ENCODE peak calls at places on chromosomes 16 and 17, in ten cellular contexts. Z is AG09309, P is prostate gland, B is GM12864, M is fibroblast of the aortic adventitia, F is left lung, J is cardiac muscle cell, W is foreskin keratinocyte, G is kidney, S is sigmoid colon. D is an unnamed sample.

GRCh38 chr17:78539771-78540170 is 37.4 kb downstream of the DNAH17 start:
- DNase-seq in F (no peak), B (no peak), P (no peak), J (no peak), M (no peak), G (peak), S (peak), W (no peak), Z (no peak), D (no peak)

GRCh38 chr17:52762147-52762793 is 603.8 kb upstream of the CA10 start:
- DNase-seq in P (peak), S (no peak), J (no peak), G (no peak), B (no peak), M (no peak), F (no peak), Z (no peak), W (no peak), D (no peak)

GRCh38 chr16:30485818-30486436 is 13.4 kb downstream of the ITGAL start:
- DNase-seq in M (peak), B (no peak), S (no peak), P (no peak), Z (no peak), F (no peak), W (no peak), G (no peak), J (peak), D (no peak)

GRCh38 chr17:41717408-41718286 is 5.5 kb downstream of the GAST start:
- DNase-seq in P (peak), F (no peak), G (no peak), W (peak), B (no peak), M (peak), S (no peak), J (peak), Z (no peak), D (no peak)

GRCh38 chr17:78346605-78347250 is 13.1 kb downstream of the SOCS3 start:
- DNase-seq in P (no peak), Z (no peak), S (no peak), M (no peak), B (no peak), J (no peak), G (peak), F (no peak), W (peak), D (no peak)

GRCh38 chr16:65071371-65072311 is 50.2 kb downstream of the CDH11 start:
- DNase-seq in G (peak), M (peak), Z (no peak), B (no peak), W (no peak), P (no peak), S (peak), J (peak), F (peak), D (no peak)

GRCh38 chr16:81693467-81694303 is 85.4 kb upstream of the PLCG2 start:
- DNase-seq in W (no peak), F (peak), B (no peak), P (no peak), S (peak), M (peak), G (no peak), J (no peak), Z (peak), D (no peak)

GRCh38 chr16:87926246-87927194 is 9.8 kb downstream of the CA5A start:
- DNase-seq in F (peak), S (no peak), G (no peak), Z (no peak), P (no peak), M (no peak), B (peak), W (no peak), J (no peak), D (no peak)

GRCh38 chr17:39212841-39213480 is 12.8 kb downstream of the STAC2 start:
- DNase-seq in J (no peak), G (peak), B (no peak), F (peak), S (no peak), M (no peak), P (peak), Z (no peak), W (no peak), D (peak)

GRCh38 chr17:14143678-14144077 is 74.4 kb downstream of the COX10 start:
- DNase-seq in S (no peak), M (no peak), J (no peak), Z (no peak), B (no peak), F (no peak), G (no peak), P (no peak), W (peak), D (peak)

GRCh38 chr17:42819939-42820535 is 4.0 kb downstream of the BECN1 start:
- DNase-seq in M (peak), G (no peak), J (peak), W (no peak), P (no peak), S (no peak), Z (no peak), F (no peak), B (peak), D (peak)

GRCh38 chr17:39652635-39653315 is 12.4 kb upstream of the TCAP start:
- DNase-seq in J (no peak), Z (no peak), M (no peak), W (no peak), F (no peak), G (no peak), P (no peak), B (no peak), S (no peak), D (no peak)

GRCh38 chr17:65173951-65174683 is 36.9 kb downstream of the RGS9 start:
- DNase-seq in J (no peak), B (no peak), W (no peak), P (no peak), S (no peak), M (no peak), G (no peak), F (no peak), Z (no peak), D (no peak)

GRCh38 chr17:3894927-3895343 is 2.1 kb upstream of the CAMKK1 start:
- DNase-seq in J (peak), M (peak), F (no peak), B (no peak), S (no peak), Z (no peak), G (peak), W (no peak), P (peak), D (no peak)

GRCh38 chr17:28468781-28469180 is 4.7 kb upstream of the SLC13A2 start:
- DNase-seq in G (no peak), B (peak), J (no peak), P (no peak), Z (no peak), F (no peak), S (no peak), W (no peak), M (no peak), D (no peak)

GRCh38 chr16:1194665-1195392 is 30.2 kb downstream of the TPSG1 start:
- DNase-seq in F (no peak), J (no peak), P (no peak), W (no peak), S (no peak), Z (no peak), M (no peak), B (no peak), G (no peak), D (peak)

GRCh38 chr16:23994615-23995014 is 158.8 kb downstream of the PRKCB start:
- DNase-seq in J (no peak), Z (no peak), B (no peak), F (no peak), M (no peak), W (no peak), G (no peak), P (no peak), S (no peak), D (no peak)

GRCh38 chr17:78817123-78817522 is 23.5 kb downstream of the USP36 start:
- DNase-seq in P (no peak), Z (no peak), B (no peak), J (no peak), S (no peak), F (no peak), M (no peak), G (no peak), W (no peak), D (no peak)

GRCh38 chr16:1361685-1362360 is 10.1 kb downstream of the GNPTG start:
- DNase-seq in F (peak), G (peak), Z (no peak), W (no peak), B (no peak), S (no peak), M (no peak), J (no peak), P (no peak), D (no peak)

GRCh38 chr16:54512461-54512860 is 225.9 kb upstream of the IRX3 start:
- DNase-seq in W (no peak), G (no peak), P (no peak), F (no peak), J (no peak), Z (no peak), B (no peak), M (no peak), S (no peak), D (no peak)

GRCh38 chr16:17668411-17668810 is 197.7 kb upstream of the XYLT1 start:
- DNase-seq in B (no peak), M (no peak), F (no peak), Z (no peak), G (no peak), S (no peak), P (no peak), J (no peak), W (no peak), D (no peak)

GRCh38 chr17:83133302-83134121 is 54.1 kb downstream of the METRNL start:
- DNase-seq in Z (no peak), P (no peak), B (no peak), W (peak), J (no peak), S (peak), G (peak), F (peak), M (no peak), D (no peak)

GRCh38 chr16:81148277-81148676 is 52.1 kb upstream of the GCSH start:
- DNase-seq in S (no peak), G (no peak), P (no peak), J (no peak), Z (no peak), B (no peak), W (no peak), F (no peak), M (no peak), D (no peak)

GRCh38 chr17:45894022-45894784 is at the start of gene MAPT:
- DNase-seq in Z (peak), P (peak), W (peak), M (peak), S (peak), J (peak), F (peak), G (peak), B (peak), D (peak)

GRCh38 chr17:21041753-21042433 is 918 bp downstream of the USP22 start:
- DNase-seq in J (peak), F (peak), S (peak), M (peak), P (peak), W (no peak), G (peak), B (no peak), Z (no peak), D (peak)

GRCh38 chr16:86321491-86321890 is 188.8 kb upstream of the FOXF1 start:
- DNase-seq in F (no peak), J (no peak), S (peak), B (no peak), G (no peak), W (no peak), M (no peak), Z (no peak), P (no peak), D (no peak)

GRCh38 chr16:12558641-12559040 is 245.0 kb downstream of the CPPED1 start:
- DNase-seq in Z (no peak), G (no peak), P (no peak), M (no peak), B (no peak), S (no peak), W (no peak), J (no peak), F (no peak), D (no peak)

GRCh38 chr17:69874220-69874670 is 200.8 kb upstream of the KCNJ16 start:
- DNase-seq in P (no peak), Z (peak), J (peak), W (peak), M (peak), G (no peak), F (no peak), B (no peak), S (no peak), D (no peak)

GRCh38 chr17:50288306-50288705 is 14.0 kb downstream of the TMEM92 start:
- DNase-seq in M (no peak), J (no peak), F (no peak), S (no peak), B (no peak), P (no peak), Z (no peak), G (peak), W (no peak), D (no peak)

GRCh38 chr17:21301593-21302550 is 17.4 kb downstream of the MAP2K3 start:
- DNase-seq in G (peak), S (no peak), W (no peak), J (no peak), M (no peak), F (peak), Z (no peak), B (no peak), P (no peak), D (no peak)

GRCh38 chr17:49018673-49019215 is 21.6 kb downstream of the IGF2BP1 start:
- DNase-seq in G (no peak), S (no peak), B (no peak), F (no peak), M (no peak), W (no peak), J (no peak), P (no peak), Z (no peak), D (no peak)

GRCh38 chr16:56800355-56800754 is 64.7 kb upstream of the SLC12A3 start:
- DNase-seq in F (no peak), B (no peak), Z (no peak), P (no peak), G (no peak), W (no peak), M (no peak), S (no peak), J (peak), D (no peak)

GRCh38 chr16:11105038-11105903 is 150.7 kb downstream of the SOCS1 start:
- DNase-seq in Z (peak), P (peak), G (peak), J (peak), B (peak), M (peak), W (peak), S (peak), F (no peak), D (no peak)

GRCh38 chr16:27154573-27155521 is 48.5 kb upstream of the KDM8 start:
- DNase-seq in P (peak), B (no peak), J (peak), F (peak), W (no peak), G (peak), S (peak), Z (no peak), M (peak), D (peak)

GRCh38 chr17:31678431-31678830 is 180.6 kb downstream of the COPRS start:
- DNase-seq in S (no peak), W (no peak), F (no peak), G (no peak), M (peak), B (no peak), J (peak), Z (peak), P (no peak), D (no peak)

GRCh38 chr16:76441886-76442285 is 164.7 kb downstream of the CNTNAP4 start:
- DNase-seq in P (no peak), M (no peak), S (no peak), J (no peak), B (no peak), Z (no peak), W (no peak), F (no peak), G (no peak), D (no peak)

GRCh38 chr16:76441391-76441790 is 164.2 kb downstream of the CNTNAP4 start:
- DNase-seq in W (no peak), G (no peak), S (no peak), M (no peak), P (no peak), J (no peak), B (no peak), Z (no peak), F (no peak), D (no peak)

GRCh38 chr16:76443981-76444380 is 166.8 kb downstream of the CNTNAP4 start:
- DNase-seq in F (no peak), P (no peak), M (no peak), Z (no peak), W (no peak), G (no peak), S (no peak), J (no peak), B (no peak), D (no peak)

GRCh38 chr16:76446251-76446650 is 169.1 kb downstream of the CNTNAP4 start:
- DNase-seq in M (no peak), Z (no peak), J (no peak), G (no peak), P (no peak), F (no peak), W (no peak), S (no peak), B (no peak), D (no peak)

DNA sequence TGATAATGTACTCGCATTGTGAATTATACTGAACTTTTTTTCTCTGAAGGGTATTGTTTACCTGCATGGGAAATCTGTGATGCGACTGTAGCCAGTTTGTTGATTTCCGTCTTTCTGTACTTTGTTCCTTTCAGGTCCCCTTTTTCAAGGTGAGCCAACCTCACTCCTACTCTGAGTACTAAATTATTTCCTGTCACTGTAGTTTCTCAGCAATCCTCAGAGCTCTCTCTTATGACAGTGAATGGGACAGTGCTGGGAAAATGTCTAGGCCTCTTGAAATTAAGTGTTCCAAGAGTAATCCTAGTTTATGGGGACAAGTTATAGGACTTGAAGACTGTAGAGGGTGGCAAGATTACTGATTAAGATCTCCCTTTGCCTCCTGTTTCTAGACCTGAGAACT is 167.6 kb downstream of the CNTNAP4 start:
- DNase-seq in G (no peak), F (no peak), Z (no peak), M (no peak), B (no peak), S (no peak), P (no peak), W (no peak), J (no peak), D (no peak)
- TF ChIP-seq CTCF in G (no peak), F (no peak), Z (no peak), M (no peak), B (no peak), S (no peak), P (no peak), W (no peak), J (no peak), D (no peak)

GRCh38 chr17:72756256-72756655 is 336.2 kb downstream of the SLC39A11 start:
- DNase-seq in P (no peak), W (no peak), S (no peak), J (no peak), M (no peak), Z (no peak), G (no peak), B (no peak), F (no peak), D (no peak)

GRCh38 chr17:72760368-72760767 is 332.1 kb downstream of the SLC39A11 start:
- DNase-seq in M (no peak), P (no peak), S (no peak), Z (no peak), J (no peak), G (no peak), W (no peak), F (no peak), B (no peak), D (no peak)

GRCh38 chr17:72749119-72749572 is 343.3 kb downstream of the SLC39A11 start:
- DNase-seq in P (no peak), Z (no peak), W (no peak), B (no peak), G (no peak), J (no peak), S (no peak), M (no peak), F (no peak), D (no peak)

GRCh38 chr17:72751746-72752145 is 340.7 kb downstream of the SLC39A11 start:
- DNase-seq in Z (no peak), F (no peak), J (no peak), M (no peak), P (no peak), W (no peak), S (no peak), G (no peak), B (no peak), D (no peak)

DNA sequence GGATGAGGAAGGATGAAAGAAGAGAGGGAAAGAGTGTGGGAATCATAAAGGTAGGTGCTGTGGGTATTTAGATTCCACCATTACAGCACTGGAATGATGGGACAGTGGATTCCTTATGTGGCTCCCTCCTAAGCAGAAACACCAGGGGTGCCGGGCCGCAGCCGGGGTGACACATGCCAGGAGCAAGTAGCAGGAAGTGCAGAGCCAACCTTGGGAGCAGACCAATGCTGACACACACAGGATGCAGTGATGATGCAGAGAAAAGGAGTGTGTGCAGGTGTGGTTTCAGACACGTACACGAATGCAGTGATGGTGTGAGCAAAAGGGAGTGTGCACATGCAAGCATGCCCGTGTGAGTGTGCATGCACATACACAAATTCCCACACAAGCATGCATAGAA is 338.0 kb downstream of the SLC39A11 start:
- DNase-seq in B (no peak), P (no peak), J (no peak), Z (no peak), M (no peak), F (no peak), W (peak), S (no peak), G (no peak), D (no peak)
- TF ChIP-seq CTCF in B (no peak), P (no peak), J (no peak), Z (no peak), M (no peak), F (no peak), W (peak), S (no peak), G (no peak), D (no peak)

DNA sequence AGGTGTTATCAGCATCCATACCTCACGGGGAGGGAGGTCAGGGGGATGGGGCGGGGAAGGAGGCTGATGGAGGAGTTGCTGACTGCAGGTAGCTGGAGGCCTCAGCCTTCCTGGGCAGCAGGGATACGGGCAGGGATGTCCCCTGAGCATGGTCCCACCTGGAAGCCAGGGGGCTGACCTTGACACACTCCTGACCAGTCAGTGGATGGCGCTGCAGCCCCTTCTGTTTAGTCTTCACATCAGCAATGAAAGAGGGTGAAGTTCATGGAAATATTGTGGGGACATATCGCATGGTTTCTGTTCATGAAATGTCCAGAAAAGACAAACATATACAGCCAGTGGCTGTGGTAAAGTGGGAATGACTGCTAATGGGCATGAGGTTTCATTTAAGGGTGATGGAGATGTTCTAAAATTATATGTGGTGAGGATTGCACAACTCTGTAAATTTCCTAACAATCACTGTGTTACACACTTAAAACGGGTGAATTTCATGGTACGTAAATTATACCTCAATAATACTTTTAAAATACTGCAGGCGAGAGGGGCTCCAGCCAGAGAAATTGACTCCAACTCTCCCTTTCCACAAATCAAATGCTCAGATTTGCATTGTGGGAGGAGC is 489.6 kb downstream of the CDH13 start:
- DNase-seq in P (no peak), S (no peak), B (no peak), Z (no peak), W (no peak), M (peak), F (no peak), J (peak), G (no peak), D (no peak)
- TF ChIP-seq CTCF in P (no peak), S (no peak), B (no peak), Z (no peak), W (no peak), M (no peak), F (no peak), J (no peak), G (no peak), D (no peak)

GRCh38 chr16:84048306-84048705 is 5.7 kb upstream of the SLC38A8 start:
- DNase-seq in G (peak), J (no peak), B (no peak), F (peak), W (no peak), S (peak), P (peak), M (no peak), Z (no peak), D (peak)
- TF ChIP-seq CTCF in G (no peak), J (no peak), B (no peak), F (no peak), W (peak), S (no peak), P (no peak), M (peak), Z (peak), D (no peak)

GRCh38 chr17:16285646-16286008 is 67.6 kb downstream of the CENPV start:
- DNase-seq in M (no peak), S (no peak), F (no peak), W (no peak), J (no peak), G (no peak), P (no peak), B (no peak), Z (no peak), D (no peak)
- TF ChIP-seq CTCF in M (peak), S (no peak), F (peak), W (peak), J (peak), G (peak), P (peak), B (peak), Z (peak), D (peak)